ENCODE peak calls at places on chromosomes 5 and 9, in nine cellular contexts. H, I, S, M, Q, T, V, R and Z are unnamed samples.

GRCh38 chr9:81459591-81459990 is 229.8 kb downstream of the TLE1 start:
- DNase-seq in H (no peak), I (no peak), S (no peak), M (no peak), Q (no peak), T (no peak), V (no peak), R (no peak), Z (no peak)

GRCh38 chr9:93159601-93160418 is 24.1 kb upstream of the WNK2 start:
- DNase-seq in H (peak; percentile 67), I (peak; percentile 95), S (peak; percentile 94), M (peak; percentile 84), Q (peak; percentile 97), T (peak; percentile 80), V (peak; percentile 84), R (peak; percentile 79), Z (peak; percentile 91)

GRCh38 chr9:117114768-117115167 is 300.1 kb downstream of the ASTN2 start:
- DNase-seq in H (no peak), I (peak; percentile 30), S (no peak), M (no peak), Q (no peak), T (no peak), V (no peak), R (no peak), Z (no peak)

GRCh38 chr5:73822276-73822988 is 196.4 kb downstream of the ARHGEF28 start:
- DNase-seq in H (no peak), I (no peak), S (no peak), M (no peak), Q (no peak), T (no peak), V (no peak), R (no peak), Z (no peak)

GRCh38 chr9:136648746-136649145 is 14.0 kb upstream of the EGFL7 start:
- DNase-seq in H (no peak), I (no peak), S (no peak), M (no peak), Q (peak; percentile 79), T (no peak), V (no peak), R (no peak), Z (no peak)

GRCh38 chr9:10036095-10036494 is 576.7 kb downstream of the PTPRD start:
- DNase-seq in H (no peak), I (no peak), S (no peak), M (no peak), Q (no peak), T (no peak), V (no peak), R (no peak), Z (no peak)

GRCh38 chr5:92081958-92082712 is 699.0 kb upstream of the ARRDC3 start:
- DNase-seq in H (no peak), I (no peak), S (no peak), M (no peak), Q (no peak), T (peak; percentile 27), V (no peak), R (no peak), Z (no peak)

GRCh38 chr9:72883867-72884266 is 69.0 kb downstream of the ALDH1A1 start:
- DNase-seq in H (no peak), I (no peak), S (no peak), M (no peak), Q (no peak), T (no peak), V (no peak), R (peak; percentile 8), Z (no peak)

GRCh38 chr5:59798862-59799667 is 94.5 kb downstream of the PDE4D start:
- DNase-seq in H (no peak), I (no peak), S (no peak), M (peak; percentile 83), Q (no peak), T (peak; percentile 35), V (peak; percentile 57), R (peak; percentile 36), Z (peak; percentile 29)

GRCh38 chr9:109739760-109740159 is 40.2 kb upstream of the PALM2AKAP2 start:
- DNase-seq in H (no peak), I (no peak), S (no peak), M (peak; percentile 29), Q (no peak), T (no peak), V (no peak), R (no peak), Z (no peak)

GRCh38 chr9:113154471-113154870 is 3.7 kb downstream of the SLC31A2 start:
- DNase-seq in H (no peak), I (no peak), S (no peak), M (peak; percentile 67), Q (no peak), T (no peak), V (no peak), R (peak; percentile 77), Z (no peak)

GRCh38 chr5:156326718-156327259 is at the start of gene SGCD:
- DNase-seq in H (no peak), I (peak; percentile 16), S (peak; percentile 8), M (no peak), Q (peak; percentile 46), T (no peak), V (no peak), R (peak; percentile 97), Z (peak; percentile 70)

GRCh38 chr9:105157178-105157583 is 87.3 kb upstream of the SLC44A1 start:
- DNase-seq in H (peak; percentile 24), I (peak; percentile 65), S (peak; percentile 66), M (peak; percentile 67), Q (peak; percentile 76), T (peak; percentile 76), V (peak; percentile 76), R (peak; percentile 84), Z (peak; percentile 80)

GRCh38 chr5:177122566-177122965 is 11.0 kb upstream of the NSD1 start:
- DNase-seq in H (no peak), I (no peak), S (no peak), M (no peak), Q (no peak), T (no peak), V (no peak), R (no peak), Z (no peak)

GRCh38 chr9:95077053-95077765 is 240.3 kb downstream of the FANCC start:
- DNase-seq in H (no peak), I (no peak), S (no peak), M (no peak), Q (no peak), T (no peak), V (no peak), R (no peak), Z (no peak)

GRCh38 chr5:153402550-153402949 is 87.9 kb upstream of the GRIA1 start:
- DNase-seq in H (no peak), I (no peak), S (no peak), M (peak; percentile 20), Q (no peak), T (no peak), V (no peak), R (peak; percentile 58), Z (no peak)

DNA sequence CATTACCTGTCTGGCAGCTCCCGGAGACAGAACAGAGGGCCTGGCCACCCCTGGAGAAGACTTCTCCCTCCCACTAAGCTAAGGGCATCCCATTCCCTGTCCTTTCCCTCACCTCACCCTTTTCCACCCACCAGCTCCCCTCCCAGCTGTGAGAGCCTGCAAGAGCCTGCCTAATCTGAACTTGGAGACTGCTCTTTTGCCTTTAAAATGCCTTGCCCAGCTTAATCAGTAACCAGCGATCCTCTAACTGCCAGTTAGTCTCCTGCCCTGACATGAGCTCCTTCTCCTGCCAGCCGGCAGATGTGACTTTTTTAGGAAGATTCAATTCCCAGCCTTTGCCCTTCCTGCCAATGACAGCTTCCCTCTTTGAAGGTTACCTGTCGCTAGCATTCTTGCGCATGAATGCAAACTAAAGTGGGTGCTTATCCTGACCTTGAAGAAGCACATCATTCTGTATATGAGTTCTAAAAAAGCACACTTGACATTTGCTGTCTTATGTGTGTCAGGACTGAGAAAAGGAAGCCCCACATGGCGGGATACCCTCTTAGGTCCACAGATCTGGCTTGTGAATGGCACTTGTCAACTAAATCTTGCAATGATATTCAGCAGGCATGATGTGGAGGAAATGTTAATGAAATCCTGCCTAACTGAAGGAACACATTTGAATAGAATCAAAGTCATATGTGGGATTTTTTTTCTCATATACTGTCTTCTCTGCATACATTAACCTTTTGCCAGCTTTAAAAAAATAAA is 411.2 kb upstream of the SLC30A5 start:
- DNase-seq in H (no peak), I (no peak), S (no peak), M (no peak), Q (no peak), T (no peak), V (no peak), R (no peak), Z (peak; percentile 23)
- H3K27ac ChIP-seq in H (no peak overlapping the region), I (no peak overlapping the region), S (no peak overlapping the region), M (no peak overlapping the region), Q (no peak overlapping the region), T (no peak overlapping the region), V (no peak overlapping the region), R (no peak overlapping the region), Z (peak overlapping the region; percentile 6)

GRCh38 chr5:166725585-166725984 is 1565.9 kb upstream of the WWC1 start:
- DNase-seq in H (no peak), I (no peak), S (no peak), M (no peak), Q (no peak), T (no peak), V (no peak), R (no peak), Z (no peak)

GRCh38 chr5:166726406-166726805 is 1565.0 kb upstream of the WWC1 start:
- DNase-seq in H (no peak), I (no peak), S (no peak), M (no peak), Q (no peak), T (no peak), V (no peak), R (no peak), Z (no peak)

GRCh38 chr5:166720026-166720425 is 1571.4 kb upstream of the WWC1 start:
- DNase-seq in H (no peak), I (no peak), S (no peak), M (no peak), Q (no peak), T (no peak), V (no peak), R (no peak), Z (no peak)

GRCh38 chr5:166724284-166724683 is 1567.2 kb upstream of the WWC1 start:
- DNase-seq in H (no peak), I (no peak), S (no peak), M (peak; percentile 31), Q (no peak), T (no peak), V (no peak), R (no peak), Z (peak; percentile 28)

GRCh38 chr5:166722939-166723338 is 1568.5 kb upstream of the WWC1 start:
- DNase-seq in H (no peak), I (no peak), S (no peak), M (peak; percentile 32), Q (no peak), T (no peak), V (peak; percentile 2), R (peak; percentile 2), Z (peak; percentile 10)
- H3K4me2 ChIP-seq in H (no peak overlapping the region), I (no peak overlapping the region), S (no peak overlapping the region), M (no peak overlapping the region), Q (no peak overlapping the region), T (no peak overlapping the region), V (no peak overlapping the region), R (no peak overlapping the region), Z (no peak overlapping the region)

GRCh38 chr5:180810210-180811011 is 7.8 kb upstream of the MGAT1 start:
- DNase-seq in H (peak; percentile 89), I (peak; percentile 96), S (peak; percentile 97), M (peak; percentile 98), Q (peak; percentile 98), T (peak; percentile 96), V (peak; percentile 96), R (peak; percentile 97), Z (peak; percentile 98)
- TF ChIP-seq EZH2phosphoT487 in H (no peak), I (no peak), S (no peak), M (no peak), Q (no peak), T (no peak), V (no peak), R (no peak), Z (no peak)

GRCh38 chr5:69415584-69415958 is 655 bp downstream of the MARVELD2 start:
- DNase-seq in H (peak; percentile 7), I (peak; percentile 51), S (peak; percentile 34), M (peak; percentile 27), Q (no peak), T (no peak), V (no peak), R (no peak), Z (peak; percentile 32)
- H3K27ac ChIP-seq in H (peak overlapping the region; percentile 92), I (peak overlapping the region; percentile 94), S (no peak overlapping the region), M (peak overlapping the region; percentile 83), Q (no peak overlapping the region), T (no peak overlapping the region), V (no peak overlapping the region), R (no peak overlapping the region), Z (peak overlapping the region; percentile 99)